ENCODE peak calls at places on chromosomes 16 and 17, in six cellular contexts. G, Z, D, F, N and K are unnamed samples.

GRCh38 chr17:56690441-56691291 is 97.2 kb downstream of the NOG start:
- DNase-seq in G (no peak), Z (no peak), D (no peak), F (no peak), N (no peak), K (no peak)

GRCh38 chr16:87420401-87421368 is 28.5 kb downstream of the MAP1LC3B start:
- DNase-seq in G (no peak), Z (no peak), D (no peak), F (no peak), N (no peak), K (no peak)

GRCh38 chr16:57637020-57637419 is 8.6 kb downstream of the ADGRG1 start:
- DNase-seq in G (no peak), Z (no peak), D (no peak), F (no peak), N (no peak), K (peak)

GRCh38 chr17:28404812-28405570 is 1.0 kb downstream of the SLC46A1 start:
- DNase-seq in G (peak), Z (no peak), D (peak), F (no peak), N (no peak), K (no peak)

GRCh38 chr17:63173903-63174302 is 207.9 kb downstream of the TANC2 start:
- DNase-seq in G (no peak), Z (peak), D (no peak), F (no peak), N (no peak), K (no peak)

GRCh38 chr17:2259769-2260536 is 43.6 kb downstream of the SMG6 start:
- DNase-seq in G (peak), Z (peak), D (no peak), F (no peak), N (no peak), K (no peak)

GRCh38 chr17:83091257-83092141 is 12.1 kb downstream of the METRNL start:
- DNase-seq in G (no peak), Z (no peak), D (peak), F (no peak), N (no peak), K (no peak)

GRCh38 chr17:48613862-48614694 is 1.0 kb downstream of the HOXB8 start:
- DNase-seq in G (no peak), Z (peak), D (no peak), F (peak), N (peak), K (no peak)

GRCh38 chr16:74936902-74937560 is 47.9 kb downstream of the WDR59 start:
- DNase-seq in G (no peak), Z (peak), D (no peak), F (no peak), N (no peak), K (no peak)

GRCh38 chr17:9817086-9817485 is 4.8 kb downstream of the GSG1L2 start:
- DNase-seq in G (peak), Z (peak), D (peak), F (no peak), N (no peak), K (no peak)

GRCh38 chr17:3804503-3804931 is 3.5 kb upstream of the ITGAE start:
- DNase-seq in G (no peak), Z (peak), D (no peak), F (no peak), N (no peak), K (no peak)

GRCh38 chr17:55433629-55434422 is 12.2 kb upstream of the MMD start:
- DNase-seq in G (no peak), Z (peak), D (peak), F (peak), N (no peak), K (no peak)

GRCh38 chr16:11602321-11602720 is 15.6 kb upstream of the LITAF start:
- DNase-seq in G (no peak), Z (no peak), D (no peak), F (no peak), N (no peak), K (no peak)

GRCh38 chr17:48066192-48066591 is 18.0 kb downstream of the NFE2L1 start:
- DNase-seq in G (no peak), Z (no peak), D (no peak), F (no peak), N (no peak), K (no peak)

GRCh38 chr17:55454906-55455474 is 33.4 kb upstream of the MMD start:
- DNase-seq in G (no peak), Z (peak), D (no peak), F (peak), N (no peak), K (no peak)

GRCh38 chr16:71929048-71929447 is 33.7 kb downstream of the IST1 start:
- DNase-seq in G (peak), Z (peak), D (no peak), F (no peak), N (no peak), K (no peak)
- H3K4me3 ChIP-seq in G (no peak), Z (no peak), D (no peak), F (no peak), N (no peak), K (no peak)

DNA sequence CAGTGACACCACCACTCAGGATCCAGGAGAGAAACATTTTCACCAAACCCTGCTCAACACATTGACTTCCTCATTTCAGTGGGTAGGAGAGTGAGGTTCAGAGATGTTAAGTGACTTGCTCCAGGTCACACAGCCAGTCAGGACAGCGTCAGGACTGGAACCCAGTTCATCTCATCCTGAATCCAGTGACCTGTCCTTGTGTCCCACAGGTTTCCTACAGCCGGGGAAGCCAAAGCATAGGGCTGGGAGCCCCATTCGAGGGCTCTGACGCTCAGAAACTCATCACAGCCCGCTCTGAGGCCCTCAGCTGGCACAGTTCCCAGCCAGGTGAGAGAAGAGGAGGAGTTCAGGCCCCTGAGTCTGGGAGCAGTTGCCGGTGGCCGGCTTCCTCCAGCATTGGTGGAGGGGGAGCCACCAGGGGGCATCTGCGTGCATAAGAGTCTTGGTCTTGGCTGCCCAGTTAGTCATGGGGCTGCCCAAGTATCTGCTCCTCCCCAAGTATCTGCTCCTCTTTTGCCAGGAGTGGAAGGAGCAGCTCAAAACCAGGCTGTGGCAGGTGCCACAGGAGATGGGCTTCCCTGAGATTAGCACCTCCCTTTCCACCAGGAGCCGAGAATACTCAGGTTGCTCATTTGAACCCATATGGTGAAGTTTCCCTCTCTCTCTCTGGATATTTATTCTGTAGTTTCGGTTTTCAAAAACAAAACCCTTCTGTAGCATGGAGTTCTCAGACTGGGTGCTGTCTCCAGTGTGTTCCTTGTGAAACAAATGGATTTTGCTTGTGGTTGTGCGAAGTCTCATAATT is 56.0 kb downstream of the TNFRSF13B start:
- DNase-seq in G (peak), Z (no peak), D (peak), F (peak), N (peak), K (peak)
- TF ChIP-seq CTCF in G (peak), Z (peak), D (no peak), F (peak), N (peak), K (peak)

GRCh38 chr17:7379134-7379533 is 1.8 kb upstream of the TNK1 start:
- DNase-seq in G (no peak), Z (no peak), D (no peak), F (no peak), N (no peak), K (no peak)

GRCh38 chr17:7383371-7383741 is 2.5 kb downstream of the TNK1 start:
- DNase-seq in G (no peak), Z (no peak), D (no peak), F (no peak), N (no peak), K (no peak)

GRCh38 chr17:7382901-7383300 is 2.0 kb downstream of the TNK1 start:
- DNase-seq in G (no peak), Z (no peak), D (no peak), F (no peak), N (no peak), K (no peak)

GRCh38 chr17:7380321-7380720 is 568 bp upstream of the TNK1 start:
- DNase-seq in G (no peak), Z (no peak), D (peak), F (no peak), N (no peak), K (peak)

DNA sequence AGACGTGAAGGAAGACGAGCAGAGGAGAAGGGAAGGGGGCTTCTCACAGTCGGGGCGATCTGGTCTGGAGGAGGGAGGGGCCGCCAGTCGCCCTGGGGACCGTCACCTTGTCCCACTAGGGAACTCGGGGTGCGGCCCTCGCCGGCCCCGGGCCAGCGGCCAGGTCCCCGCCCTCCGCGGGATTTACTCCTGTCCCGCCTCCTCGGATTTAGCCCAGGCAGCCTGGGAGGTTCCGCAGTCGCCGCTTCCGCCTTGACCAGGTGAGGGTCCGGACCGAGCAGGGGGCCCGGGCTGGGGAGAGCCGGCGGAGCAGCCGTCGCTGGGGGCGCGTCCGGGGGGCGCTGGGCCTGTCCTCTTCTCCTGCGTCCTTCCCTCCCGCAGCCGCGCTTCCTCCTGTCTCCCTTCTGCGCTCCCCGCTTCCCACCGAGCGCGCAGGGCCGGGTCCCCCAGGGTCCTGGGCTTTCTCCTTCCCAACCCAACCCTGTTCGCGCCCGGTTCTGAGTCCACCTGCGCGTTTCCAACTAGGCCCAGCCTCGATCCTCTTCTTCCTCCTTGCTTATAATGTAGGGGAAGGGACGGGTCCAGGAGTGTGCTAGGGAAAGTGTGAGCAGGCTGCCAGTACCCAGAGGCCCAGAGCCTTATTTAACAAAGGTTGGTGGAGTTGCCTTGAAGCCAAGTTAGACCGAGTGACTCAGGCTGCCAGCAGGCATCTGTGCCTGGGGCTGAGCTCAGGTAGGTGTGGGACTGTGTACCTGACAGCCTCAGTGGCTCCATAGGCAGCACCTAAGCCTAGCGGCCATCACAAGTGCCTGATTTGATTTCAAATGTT is at the start of gene TNK1:
- DNase-seq in G (no peak), Z (no peak), D (peak), F (no peak), N (peak), K (no peak)
- H3K4me3 ChIP-seq in G (peak), Z (no peak), D (peak), F (peak), N (peak), K (peak)

GRCh38 chr17:80082403-80083135 is 18.8 kb upstream of the GAA start:
- DNase-seq in G (peak), Z (peak), D (peak), F (peak), N (peak), K (peak)
- TF ChIP-seq CTCF in G (peak), Z (peak), D (peak), F (peak), N (peak), K (peak)